ENCODE peak calls at places on chromosomes 11 and 22, in ten cellular contexts. I is sigmoid colon, D is Panc1, W is spleen, G is stomach, H is GM23338, M is K562, P is HCT116, F is transverse colon, A is GM12878. O is an unnamed sample.

GRCh38 chr22:32617271-32617670 is 142.7 kb downstream of the FBXO7 start:
- DNase-seq in I (no peak), D (no peak), W (peak; percentile 41), G (no peak), H (no peak), M (no peak), P (no peak), F (no peak), A (no peak), O (no peak)

GRCh38 chr11:43989162-43989961 is 46.9 kb downstream of the C11orf96 start:
- DNase-seq in I (peak; percentile 86), D (no peak), W (peak; percentile 60), G (no peak), H (peak; percentile 24), M (no peak), P (no peak), F (no peak), A (no peak), O (peak; percentile 20)

GRCh38 chr11:67307545-67308001 is 4.2 kb downstream of the SSH3 start:
- DNase-seq in I (no peak), D (no peak), W (peak; percentile 65), G (peak; percentile 19), H (no peak), M (no peak), P (no peak), F (no peak), A (no peak), O (no peak)

GRCh38 chr11:76185931-76186401 is 20.3 kb downstream of the WNT11 start:
- DNase-seq in I (no peak), D (no peak), W (no peak), G (no peak), H (no peak), M (no peak), P (no peak), F (no peak), A (no peak), O (no peak)

GRCh38 chr11:1202776-1203504 is 19.9 kb upstream of the MUC5B start:
- DNase-seq in I (peak; percentile 66), D (peak; percentile 32), W (peak; percentile 91), G (peak; percentile 76), H (peak; percentile 88), M (peak; percentile 91), P (peak; percentile 23), F (peak; percentile 69), A (no peak), O (peak; percentile 29)

GRCh38 chr11:61598886-61599868 is 18.3 kb upstream of the SYT7 start:
- DNase-seq in I (peak; percentile 83), D (no peak), W (no peak), G (no peak), H (peak; percentile 71), M (no peak), P (no peak), F (no peak), A (no peak), O (no peak)

GRCh38 chr11:62909107-62909894 is 11.9 kb downstream of the CHRM1 start:
- DNase-seq in I (peak; percentile 72), D (no peak), W (no peak), G (peak; percentile 90), H (peak; percentile 99), M (peak; percentile 70), P (peak; percentile 47), F (peak; percentile 85), A (no peak), O (peak; percentile 80)

GRCh38 chr11:43573233-43573632 is 107.3 kb upstream of the HSD17B12 start:
- DNase-seq in I (no peak), D (no peak), W (no peak), G (no peak), H (peak; percentile 82), M (peak; percentile 45), P (peak; percentile 16), F (no peak), A (no peak), O (no peak)

DNA sequence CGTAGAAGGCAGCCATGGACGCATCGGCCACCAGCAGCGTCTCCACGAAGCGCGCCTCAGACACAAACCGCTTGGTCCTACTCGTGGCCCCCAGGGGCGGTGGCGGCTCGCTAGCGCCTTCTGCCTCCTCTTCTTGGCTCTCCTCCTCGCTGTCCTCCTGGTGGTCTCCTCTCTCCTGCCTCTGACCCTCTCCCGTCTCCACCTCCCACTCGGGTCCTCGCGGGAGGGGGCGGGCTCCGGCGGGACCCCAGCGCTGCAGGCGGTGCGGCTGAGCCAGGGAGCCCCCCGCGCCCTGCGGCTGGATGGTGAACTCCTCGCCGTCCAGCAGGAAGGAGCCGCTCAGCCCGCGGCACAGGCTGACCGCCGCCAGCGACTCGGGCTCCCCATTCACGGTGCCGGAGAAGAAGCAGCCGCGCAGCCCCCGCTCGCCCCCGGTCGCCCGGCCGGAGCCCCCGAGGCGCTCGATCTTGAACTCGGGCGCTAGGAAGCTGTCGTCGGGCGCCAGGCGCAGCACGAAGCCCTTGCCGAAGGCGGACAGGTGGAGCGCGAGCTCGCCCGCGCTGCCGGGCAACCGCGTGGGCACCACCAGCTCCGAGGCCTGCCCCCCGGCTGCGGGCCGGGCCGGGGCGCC is 713 bp downstream of the ADAMTS8 start:
- DNase-seq in I (peak; percentile 84), D (no peak), W (no peak), G (no peak), H (peak; percentile 70), M (no peak), P (no peak), F (peak; percentile 25), A (no peak), O (no peak)
- H3K4me3 ChIP-seq in I (peak overlapping the region; percentile 55), D (peak overlapping the region; percentile 37), W (peak overlapping the region; percentile 29), G (peak overlapping the region; percentile 60), H (peak overlapping the region; percentile 66), M (no peak overlapping the region), P (no peak overlapping the region), F (peak overlapping the region; percentile 57), A (no peak overlapping the region), O (no peak overlapping the region)

GRCh38 chr11:12675951-12676711 is 1.9 kb downstream of the TEAD1 start:
- DNase-seq in I (peak; percentile 80), D (no peak), W (no peak), G (no peak), H (no peak), M (no peak), P (no peak), F (no peak), A (no peak), O (peak; percentile 58)

GRCh38 chr11:12674571-12674935 is 332 bp downstream of the TEAD1 start:
- DNase-seq in I (peak; percentile 78), D (no peak), W (no peak), G (peak; percentile 40), H (peak; percentile 79), M (peak; percentile 56), P (no peak), F (peak; percentile 31), A (no peak), O (no peak)

GRCh38 chr11:12673601-12673923 is 659 bp upstream of the TEAD1 start:
- DNase-seq in I (no peak), D (no peak), W (no peak), G (no peak), H (no peak), M (no peak), P (no peak), F (no peak), A (no peak), O (no peak)

GRCh38 chr11:12674936-12675696 is 895 bp downstream of the TEAD1 start:
- DNase-seq in I (peak; percentile 79), D (no peak), W (no peak), G (peak; percentile 38), H (peak; percentile 47), M (peak; percentile 52), P (no peak), F (no peak), A (no peak), O (peak; percentile 46)

DNA sequence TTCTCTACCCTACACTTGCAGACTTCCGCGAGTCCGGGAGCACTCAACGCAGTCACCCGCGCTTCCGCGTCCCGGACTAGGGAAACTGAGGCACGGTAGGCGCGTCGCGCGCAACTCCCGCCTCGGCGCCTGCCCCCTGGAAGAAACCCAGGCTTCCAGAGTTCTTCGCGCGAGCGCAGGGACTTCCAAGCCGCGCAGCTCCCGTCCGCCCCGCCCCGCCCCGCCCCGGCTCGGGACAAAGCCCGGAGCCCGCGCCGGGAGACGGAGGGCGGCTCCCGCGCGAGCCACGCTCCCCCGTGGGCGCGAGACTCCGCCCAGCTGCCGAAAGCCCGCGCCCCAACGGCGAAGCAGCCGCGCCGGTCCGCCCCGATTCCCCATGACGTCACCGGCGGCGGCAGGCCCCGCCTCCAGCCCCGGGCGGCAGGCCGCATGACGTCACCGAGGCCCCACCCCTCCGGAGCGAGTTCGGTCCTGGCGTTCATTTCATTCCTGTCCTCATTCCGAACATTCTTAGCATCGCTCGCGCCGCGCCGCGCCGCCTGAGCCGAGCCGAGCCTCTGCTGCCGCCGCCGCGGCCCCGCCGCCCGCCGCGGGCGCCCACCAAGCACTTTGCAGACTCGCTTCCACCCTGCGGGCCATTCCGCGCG is at the start of gene TEAD1:
- DNase-seq in I (peak; percentile 98), D (peak; percentile 51), W (peak; percentile 88), G (peak; percentile 98), H (peak; percentile 97), M (peak; percentile 99), P (peak; percentile 74), F (peak; percentile 97), A (no peak), O (peak; percentile 95)
- TF ChIP-seq POLR2AphosphoS5 in I (peak; percentile 93), D (peak; percentile 75), W (peak; percentile 74), G (peak; percentile 90), H (peak; percentile 49), M (peak; percentile 46), P (peak; percentile 73), F (peak; percentile 94), A (no peak), O (peak; percentile 94)

GRCh38 chr22:37186228-37186996 is 1.6 kb downstream of the C1QTNF6 start:
- DNase-seq in I (peak; percentile 43), D (no peak), W (peak; percentile 79), G (no peak), H (peak; percentile 87), M (peak; percentile 80), P (peak; percentile 97), F (no peak), A (peak; percentile 55), O (peak; percentile 85)

GRCh38 chr22:37183432-37184379 is 4.3 kb downstream of the C1QTNF6 start:
- DNase-seq in I (peak; percentile 57), D (no peak), W (peak; percentile 71), G (no peak), H (no peak), M (no peak), P (no peak), F (no peak), A (no peak), O (no peak)

GRCh38 chr22:37185646-37186227 is 2.3 kb downstream of the C1QTNF6 start:
- DNase-seq in I (peak; percentile 55), D (no peak), W (peak; percentile 64), G (no peak), H (no peak), M (no peak), P (no peak), F (no peak), A (no peak), O (no peak)

GRCh38 chr22:37184380-37184755 is 3.7 kb downstream of the C1QTNF6 start:
- DNase-seq in I (no peak), D (no peak), W (no peak), G (no peak), H (no peak), M (no peak), P (no peak), F (no peak), A (no peak), O (no peak)

DNA sequence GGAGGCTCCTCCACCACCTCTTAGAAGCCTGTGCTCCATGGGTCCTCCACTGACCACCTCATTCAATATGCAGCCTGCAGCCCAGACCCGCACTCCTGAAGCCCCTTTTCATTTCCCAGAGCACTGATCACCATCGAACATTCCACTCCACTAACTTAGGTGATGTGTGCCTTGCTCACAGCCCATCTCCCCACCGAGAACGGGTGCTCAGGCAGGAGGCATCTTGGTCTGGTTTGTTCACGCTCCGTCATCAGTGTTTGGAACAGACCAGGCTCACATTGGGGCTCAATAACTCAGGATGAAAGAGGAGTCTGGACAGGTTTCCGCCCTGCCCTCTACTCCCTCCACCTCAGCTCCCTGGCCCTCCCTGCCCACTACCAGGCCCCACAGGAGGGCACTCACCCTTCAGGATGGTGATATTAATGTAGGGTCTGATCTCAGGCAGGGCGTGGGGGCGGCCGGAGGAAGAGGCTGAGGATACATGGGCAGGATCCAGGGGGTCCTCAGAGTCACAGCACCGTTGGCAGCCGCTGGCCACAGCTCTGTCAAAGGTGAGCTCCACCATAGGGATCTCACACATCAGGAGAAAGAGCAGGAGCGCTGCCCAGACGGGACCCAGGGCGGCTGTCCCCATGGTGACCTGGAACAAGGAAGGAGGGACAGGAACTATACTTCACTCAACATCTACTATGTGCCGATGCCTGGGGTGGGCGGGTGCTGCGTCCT is 3.1 kb downstream of the C1QTNF6 start:
- DNase-seq in I (no peak), D (no peak), W (peak; percentile 66), G (no peak), H (no peak), M (no peak), P (no peak), F (no peak), A (no peak), O (no peak)
- H3K4me3 ChIP-seq in I (no peak overlapping the region), D (no peak overlapping the region), W (no peak overlapping the region), G (no peak overlapping the region), H (no peak overlapping the region), M (no peak overlapping the region), P (no peak overlapping the region), F (no peak overlapping the region), A (no peak overlapping the region), O (no peak overlapping the region)

GRCh38 chr11:132258865-132259264 is 888.5 kb downstream of the NTM start:
- DNase-seq in I (no peak), D (no peak), W (no peak), G (no peak), H (no peak), M (no peak), P (no peak), F (no peak), A (no peak), O (no peak)

GRCh38 chr11:132260636-132261035 is 890.2 kb downstream of the NTM start:
- DNase-seq in I (no peak), D (no peak), W (no peak), G (no peak), H (no peak), M (no peak), P (no peak), F (no peak), A (no peak), O (no peak)

GRCh38 chr11:132263231-132263630 is 892.8 kb downstream of the NTM start:
- DNase-seq in I (no peak), D (no peak), W (no peak), G (no peak), H (no peak), M (no peak), P (no peak), F (no peak), A (no peak), O (no peak)

GRCh38 chr11:132263875-132264274 is 893.5 kb downstream of the NTM start:
- DNase-seq in I (no peak), D (no peak), W (no peak), G (no peak), H (no peak), M (no peak), P (no peak), F (no peak), A (no peak), O (no peak)

DNA sequence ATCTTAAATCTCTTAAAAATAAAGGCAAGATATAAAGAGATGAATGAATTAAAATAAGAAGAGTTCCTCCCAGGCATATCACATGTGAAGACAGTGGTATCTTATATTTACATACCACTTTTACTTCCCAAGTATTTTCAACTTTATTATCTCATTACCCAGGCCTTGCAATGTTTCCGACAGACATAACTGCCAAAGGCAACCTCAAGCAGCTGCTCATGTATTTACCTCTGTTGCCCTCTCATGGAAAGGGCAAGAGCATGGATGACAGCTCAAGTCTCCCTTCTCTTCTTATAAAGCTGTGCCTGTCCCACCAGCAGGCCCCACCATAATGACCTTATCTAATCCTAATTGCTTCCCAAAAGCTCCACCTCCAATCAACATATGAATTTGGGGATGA is 894.2 kb downstream of the NTM start:
- DNase-seq in I (no peak), D (no peak), W (no peak), G (no peak), H (no peak), M (no peak), P (no peak), F (no peak), A (no peak), O (no peak)
- TF ChIP-seq POLR2AphosphoS5 in I (no peak), D (no peak), W (no peak), G (no peak), H (no peak), M (no peak), P (no peak), F (no peak), A (no peak), O (no peak)

O was measured in endothelial cell of umbilical vein.